ENCODE peak calls at places on chromosomes 7 and 10, in four cellular contexts. N is AG10803, B is mammary epithelial cell, K is Calu3. S is an unnamed sample.
A peak's percentile ranks its signal among the peaks of the same experiment; 100 is the strongest.

GRCh38 chr7:84204655-84205054 is 10.1 kb upstream of the SEMA3A start:
- DNase-seq in N (peak; percentile 84), B (peak; percentile 49), K (no peak), S (no peak)

GRCh38 chr10:22649390-22649841 is 65.0 kb downstream of the PIP4K2A start:
- DNase-seq in N (no peak), B (no peak), K (no peak), S (no peak)

GRCh38 chr10:87700031-87700796 is 40.5 kb downstream of the PAPSS2 start:
- DNase-seq in N (peak; percentile 74), B (peak; percentile 52), K (no peak), S (no peak)

GRCh38 chr7:93914581-93915066 is 6.9 kb upstream of the GNG11 start:
- DNase-seq in N (peak; percentile 57), B (peak; percentile 36), K (peak; percentile 6), S (no peak)

GRCh38 chr7:92461027-92462003 is 14.0 kb downstream of the GATAD1 start:
- DNase-seq in N (peak; percentile 31), B (peak; percentile 9), K (peak; percentile 30), S (no peak)

GRCh38 chr7:116792813-116793212 is 69.6 kb upstream of the CAPZA2 start:
- DNase-seq in N (no peak), B (no peak), K (no peak), S (no peak)

GRCh38 chr7:106521115-106521514 is 139.8 kb downstream of the CCDC71L start:
- DNase-seq in N (no peak), B (peak; percentile 19), K (peak; percentile 19), S (no peak)

GRCh38 chr7:142872106-142872675 is 13.4 kb downstream of the TRPV6 start:
- DNase-seq in N (no peak), B (no peak), K (no peak), S (no peak)

GRCh38 chr10:125011171-125011925 is 69.4 kb downstream of the ZRANB1 start:
- DNase-seq in N (no peak), B (no peak), K (no peak), S (no peak)

GRCh38 chr7:131222171-131222570 is 105.5 kb upstream of the MKLN1 start:
- DNase-seq in N (no peak), B (no peak), K (no peak), S (no peak)

GRCh38 chr10:31075434-31075833 is 43.8 kb upstream of the ZNF438 start:
- DNase-seq in N (peak; percentile 99), B (peak; percentile 96), K (peak; percentile 43), S (no peak)

GRCh38 chr7:13981070-13981469 is 8.4 kb downstream of the ETV1 start:
- DNase-seq in N (peak; percentile 97), B (peak; percentile 94), K (peak; percentile 74), S (no peak)

GRCh38 chr10:98038333-98038732 is 7.9 kb upstream of the CRTAC1 start:
- DNase-seq in N (no peak), B (no peak), K (no peak), S (no peak)

GRCh38 chr10:3111626-3112220 is 44.4 kb downstream of the PFKP start:
- DNase-seq in N (no peak), B (no peak), K (no peak), S (no peak)

GRCh38 chr10:45418859-45419672 is 45.0 kb downstream of the ALOX5 start:
- DNase-seq in N (peak; percentile 13), B (peak; percentile 4), K (peak; percentile 30), S (peak; percentile 34)

GRCh38 chr10:127612-128432 is 7.4 kb upstream of the ZMYND11 start:
- DNase-seq in N (no peak), B (no peak), K (no peak), S (no peak)

GRCh38 chr7:134327896-134328295 is 11.2 kb upstream of the SLC35B4 start:
- DNase-seq in N (peak; percentile 52), B (peak; percentile 15), K (peak; percentile 51), S (no peak)

GRCh38 chr10:43267811-43268210 is 946 bp upstream of the RASGEF1A start:
- DNase-seq in N (no peak), B (no peak), K (no peak), S (no peak)

GRCh38 chr7:45217358-45217757 is 59.8 kb downstream of the RAMP3 start:
- DNase-seq in N (no peak), B (no peak), K (peak; percentile 26), S (no peak)
- TF ChIP-seq CTCF in N (peak; percentile 55), B (peak; percentile 52), K (peak; percentile 38), S (peak; percentile 46)

DNA sequence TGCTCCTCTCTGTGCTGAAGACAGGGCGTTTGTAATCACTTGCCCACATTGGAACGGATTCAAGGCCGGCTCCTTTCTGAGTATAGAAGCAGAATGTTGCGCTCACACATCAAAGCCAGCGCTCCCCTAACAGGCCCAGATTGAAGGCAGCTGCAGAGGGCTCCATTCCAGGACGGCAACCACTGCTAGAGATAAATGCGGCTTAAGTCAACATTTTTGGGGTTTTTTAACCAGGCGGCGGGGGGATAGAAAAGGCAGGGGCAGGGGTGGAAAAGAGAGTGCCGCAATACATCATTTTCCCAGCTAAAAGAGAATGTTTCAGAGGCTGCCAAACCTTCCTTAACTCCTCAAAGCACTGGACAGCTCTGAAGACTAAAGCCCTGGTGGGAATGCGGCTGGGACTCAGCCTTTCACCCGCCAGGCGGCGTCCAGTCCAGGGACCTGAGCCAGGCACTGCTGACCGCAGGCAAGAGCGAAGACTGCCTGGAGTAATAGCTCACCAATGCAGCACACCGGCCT is 189.6 kb downstream of the TNS3 start:
- DNase-seq in N (peak; percentile 96), B (no peak), K (no peak), S (no peak)
- TF ChIP-seq CTCF in N (peak; percentile 75), B (no peak), K (no peak), S (no peak)

GRCh38 chr7:138979988-138980574 is 1.1 kb downstream of the KIAA1549 start:
- DNase-seq in N (peak; percentile 18), B (peak; percentile 8), K (no peak), S (no peak)

GRCh38 chr7:138981332-138982203 is at the start of gene KIAA1549:
- DNase-seq in N (peak; percentile 71), B (peak; percentile 60), K (peak; percentile 85), S (peak; percentile 59)

GRCh38 chr7:138978541-138979184 is 2.5 kb downstream of the KIAA1549 start:
- DNase-seq in N (no peak), B (no peak), K (no peak), S (no peak)

GRCh38 chr7:138980575-138981285 is 459 bp downstream of the KIAA1549 start:
- DNase-seq in N (no peak), B (peak; percentile 17), K (no peak), S (peak; percentile 34)

DNA sequence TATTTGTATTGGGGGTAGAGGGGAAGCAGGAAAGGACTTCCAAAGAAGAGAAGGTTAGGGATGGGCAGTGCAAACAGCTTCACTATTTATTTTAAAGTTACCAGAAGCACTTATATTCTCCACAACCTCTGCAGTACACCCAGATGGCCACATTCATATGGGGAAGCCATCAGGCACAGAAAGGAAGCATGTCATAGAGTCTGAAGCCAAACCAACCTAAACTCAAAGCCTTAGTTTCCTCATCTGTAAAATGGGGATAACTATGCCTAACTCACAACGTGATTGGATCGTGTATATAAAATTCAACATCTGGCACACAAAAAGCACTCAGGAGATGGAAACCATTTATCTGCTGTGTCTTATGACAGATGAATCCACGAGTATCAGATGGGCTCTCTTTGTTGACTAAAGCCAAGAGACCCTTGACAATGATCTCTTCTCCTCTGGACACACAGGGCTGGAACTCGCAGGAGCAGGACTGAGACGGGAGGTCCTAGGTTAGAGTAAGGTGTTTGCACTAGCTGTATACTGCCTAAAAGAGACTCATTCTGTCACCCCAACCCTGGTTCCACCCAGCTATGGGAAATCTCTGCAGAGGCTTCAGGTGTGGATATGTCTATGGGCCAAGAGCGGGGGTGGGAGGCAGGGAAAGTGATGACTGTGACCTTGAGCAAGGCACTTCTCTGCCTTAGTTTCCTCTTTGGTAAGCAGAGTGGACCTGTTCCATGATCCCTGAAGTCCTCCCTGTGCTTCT is 1.8 kb downstream of the KIAA1549 start:
- DNase-seq in N (peak; percentile 15), B (peak; percentile 9), K (no peak), S (no peak)
- TF ChIP-seq CTCF in N (peak; percentile 27), B (peak; percentile 16), K (no peak), S (no peak)

GRCh38 chr10:72435570-72435969 is 80.9 kb upstream of the DNAJB12 start:
- DNase-seq in N (no peak), B (no peak), K (no peak), S (no peak)
- TF ChIP-seq CTCF in N (no peak), B (no peak), K (no peak), S (no peak)

GRCh38 chr10:69407621-69408301 is 9.0 kb downstream of the TACR2 start:
- DNase-seq in N (no peak), B (no peak), K (peak; percentile 44), S (no peak)
- TF ChIP-seq CTCF in N (peak; percentile 19), B (no peak), K (peak; percentile 73), S (no peak)

GRCh38 chr7:24830440-24831050 is 73.3 kb upstream of the GSDME start:
- DNase-seq in N (no peak), B (no peak), K (no peak), S (no peak)
- TF ChIP-seq CTCF in N (no peak), B (no peak), K (no peak), S (no peak)

GRCh38 chr7:23654508-23654907 is 25.5 kb upstream of the FAM221A start:
- DNase-seq in N (peak; percentile 1), B (no peak), K (peak; percentile 40), S (no peak)
- TF ChIP-seq CTCF in N (peak; percentile 32), B (peak; percentile 31), K (peak; percentile 30), S (no peak)

S was measured in mesothelial cell of epicardium.